ENCODE peak calls at places on chromosomes 2 and 18, in five cellular contexts. P is thyroid gland, B is NB4, M is left ventricle myocardium inferior, V is aorta. X is an unnamed sample.

GRCh38 chr2:12769492-12770105 is 52.9 kb downstream of the TRIB2 start:
- DNase-seq in V (peak; percentile 76), M (peak; percentile 73), B (peak; percentile 53), P (peak; percentile 6), X (no peak)

GRCh38 chr2:146642066-146642465 is 1202.8 kb upstream of the ACVR2A start:
- DNase-seq in M (no peak), P (no peak), V (no peak), B (no peak), X (no peak)

GRCh38 chr2:19635951-19636505 is 265.8 kb downstream of the TTC32 start:
- DNase-seq in P (no peak), V (no peak), B (no peak), M (no peak), X (no peak)

GRCh38 chr2:240775911-240776310 is 44.1 kb downstream of the KIF1A start:
- DNase-seq in V (no peak), M (no peak), P (peak; percentile 65), B (no peak), X (no peak)

GRCh38 chr18:47247036-47247832 is 4.2 kb downstream of the SKOR2 start:
- DNase-seq in B (no peak), P (no peak), M (no peak), V (no peak), X (no peak)

GRCh38 chr2:85939136-85939535 is 50.3 kb upstream of the ST3GAL5 start:
- DNase-seq in B (peak; percentile 63), M (no peak), P (no peak), V (no peak), X (no peak)

GRCh38 chr2:24412812-24413211 is 52.5 kb upstream of the ITSN2 start:
- DNase-seq in V (no peak), B (no peak), M (no peak), P (no peak), X (no peak)

GRCh38 chr2:196324212-196324611 is 152.8 kb upstream of the STK17B start:
- DNase-seq in V (no peak), P (no peak), B (no peak), M (no peak), X (no peak)

GRCh38 chr2:64639691-64640090 is 14.0 kb downstream of the SERTAD2 start:
- DNase-seq in M (no peak), B (no peak), P (no peak), V (no peak), X (no peak)

GRCh38 chr2:238669046-238669445 is 178.8 kb upstream of the TWIST2 start:
- DNase-seq in M (no peak), P (no peak), B (no peak), V (no peak), X (no peak)

GRCh38 chr2:215140166-215140707 is 1.8 kb upstream of the ABCA12 start:
- DNase-seq in M (no peak), B (no peak), V (no peak), P (no peak), X (no peak)

GRCh38 chr18:63149200-63149587 is 170.4 kb downstream of the BCL2 start:
- DNase-seq in M (no peak), P (no peak), B (no peak), V (no peak), X (no peak)

GRCh38 chr2:49360051-49360767 is 205.9 kb upstream of the FSHR start:
- DNase-seq in P (no peak), V (no peak), M (no peak), B (no peak), X (no peak)

GRCh38 chr2:11133238-11133935 is 21.9 kb upstream of the SLC66A3 start:
- DNase-seq in B (no peak), P (peak; percentile 16), V (no peak), M (no peak), X (no peak)

GRCh38 chr2:11133936-11134320 is 21.3 kb upstream of the SLC66A3 start:
- DNase-seq in B (no peak), P (no peak), M (no peak), V (no peak), X (no peak)

GRCh38 chr2:11134349-11134748 is 20.9 kb upstream of the SLC66A3 start:
- DNase-seq in P (no peak), M (no peak), V (no peak), B (no peak), X (no peak)

GRCh38 chr2:11131166-11131920 is 23.9 kb upstream of the SLC66A3 start:
- DNase-seq in P (no peak), V (no peak), M (no peak), B (no peak), X (no peak)

GRCh38 chr2:11132036-11132671 is 23.1 kb upstream of the SLC66A3 start:
- DNase-seq in B (no peak), P (no peak), V (no peak), M (no peak), X (no peak)
- H3K4me3 ChIP-seq in B (no peak overlapping the region), P (no peak overlapping the region), V (no peak overlapping the region), M (peak overlapping the region; percentile 68), X (no peak overlapping the region)

DNA sequence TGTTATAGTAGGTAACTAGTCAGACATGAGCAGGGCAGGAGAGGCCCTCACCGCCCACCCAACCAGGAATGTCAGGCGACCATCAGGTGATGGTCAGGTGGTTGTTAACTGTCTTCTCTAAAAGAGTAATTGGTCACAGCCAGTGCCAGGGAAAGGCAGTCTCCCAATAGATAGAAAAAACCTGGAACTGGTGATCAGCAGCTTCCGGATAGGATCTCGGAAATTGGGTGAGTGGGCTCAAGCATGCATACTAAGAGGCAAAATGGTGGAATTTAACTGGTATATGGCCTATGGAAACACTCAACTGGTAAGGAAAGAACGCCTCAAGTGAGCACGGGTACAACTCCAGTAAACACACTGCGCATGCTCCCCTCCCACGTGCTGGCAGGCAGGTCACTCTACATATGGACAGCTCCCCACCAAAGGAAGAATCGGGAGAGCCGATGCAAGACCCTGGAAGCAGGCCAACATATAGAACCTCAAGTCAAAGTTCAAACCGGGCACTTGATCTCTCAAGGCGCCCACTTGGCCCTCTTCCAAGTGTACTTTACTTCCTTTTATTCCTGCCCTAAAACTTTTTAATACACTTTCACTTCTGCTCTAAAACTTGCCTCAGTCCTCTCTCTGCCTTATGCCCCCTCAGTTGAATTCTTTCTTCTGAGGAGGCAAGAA is 43.5 kb upstream of the TMEM131 start:
- DNase-seq in V (peak; percentile 63), P (peak; percentile 2), M (no peak), B (peak; percentile 75), X (no peak)
- H3K4me3 ChIP-seq in V (no peak overlapping the region), P (no peak overlapping the region), M (no peak overlapping the region), B (no peak overlapping the region), X (no peak overlapping the region)

DNA sequence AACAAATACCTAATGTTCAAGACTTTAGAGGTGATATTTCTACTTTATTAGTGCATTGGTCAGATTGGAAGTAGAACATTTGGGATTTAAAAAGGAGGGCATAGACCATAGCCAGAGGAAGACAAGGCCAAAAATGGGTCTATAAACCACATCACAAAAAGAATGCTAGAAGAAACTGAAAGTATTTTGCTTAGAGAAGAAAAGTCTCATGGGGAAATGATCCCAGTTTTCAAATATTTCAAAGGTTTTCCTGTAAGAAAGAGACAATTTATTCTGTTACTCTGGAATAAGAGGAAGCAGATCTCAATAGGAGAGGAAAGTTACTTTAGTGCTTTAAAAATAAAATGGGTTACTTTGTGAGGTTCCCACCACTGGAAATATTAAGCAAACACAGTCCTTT is 341.4 kb downstream of the TNS1 start:
- DNase-seq in M (no peak), B (no peak), P (no peak), V (no peak), X (no peak)
- H3K4me3 ChIP-seq in M (no peak overlapping the region), B (no peak overlapping the region), P (no peak overlapping the region), V (no peak overlapping the region), X (no peak overlapping the region)

GRCh38 chr2:8584174-8585066 is 97.4 kb upstream of the ID2 start:
- DNase-seq in B (no peak), V (no peak), P (no peak), M (no peak), X (no peak)
- H3K4me3 ChIP-seq in B (peak overlapping the region; percentile 13), V (no peak overlapping the region), P (no peak overlapping the region), M (peak overlapping the region; percentile 40), X (peak overlapping the region; percentile 16)

DNA sequence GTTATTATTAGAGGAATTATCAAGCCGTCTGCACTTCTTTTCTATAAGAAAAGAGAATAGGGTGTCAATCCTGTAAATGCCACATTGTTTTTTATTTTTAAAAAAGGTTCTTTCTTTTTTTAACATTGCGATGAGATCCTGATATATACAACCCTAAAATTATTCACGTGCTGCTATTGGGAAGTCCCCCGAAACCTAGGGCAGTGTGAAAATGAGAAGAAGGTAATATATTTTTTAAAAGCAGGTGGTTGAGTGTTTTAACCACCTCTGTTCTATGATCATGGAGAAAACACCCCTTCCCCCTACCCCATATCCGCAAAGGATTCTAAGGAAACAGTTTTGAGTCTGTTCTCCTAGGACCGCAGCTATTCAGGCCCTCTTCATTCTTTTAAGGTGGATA is 94.5 kb upstream of the KLHL14 start:
- DNase-seq in P (no peak), V (no peak), M (no peak), B (no peak), X (no peak)
- H3K4me3 ChIP-seq in P (no peak overlapping the region), V (no peak overlapping the region), M (no peak overlapping the region), B (no peak overlapping the region), X (no peak overlapping the region)